ENCODE peak calls at places on chromosomes 13 and 19, in four cellular contexts. Z is GM20000, O is mammary epithelial cell, G is fibroblast of pulmonary artery. R is an unnamed sample.
A peak's percentile ranks its signal among the peaks of the same experiment; 100 is the strongest.

GRCh38 chr13:109369357-109370052 is 416.9 kb downstream of the IRS2 start:
- DNase-seq in Z (no peak), O (no peak), G (no peak), R (no peak)

GRCh38 chr13:112605531-112605990 is 17.6 kb upstream of the TUBGCP3 start:
- DNase-seq in Z (no peak), O (no peak), G (no peak), R (no peak)

GRCh38 chr13:44930280-44930679 is 59.0 kb downstream of the NUFIP1 start:
- DNase-seq in Z (no peak), O (no peak), G (no peak), R (no peak)

GRCh38 chr13:106496072-106496997 is 39.1 kb downstream of the EFNB2 start:
- DNase-seq in Z (no peak), O (no peak), G (peak; percentile 47), R (no peak)

GRCh38 chr13:76250211-76250610 is 614.1 kb downstream of the LMO7 start:
- DNase-seq in Z (no peak), O (no peak), G (no peak), R (no peak)

GRCh38 chr19:45218887-45219780 is 26.1 kb downstream of the EXOC3L2 start:
- DNase-seq in Z (peak; percentile 39), O (no peak), G (no peak), R (no peak)

GRCh38 chr13:51576754-51577153 is 7.5 kb upstream of the WDFY2 start:
- DNase-seq in Z (no peak), O (peak; percentile 57), G (no peak), R (no peak)

GRCh38 chr19:38277969-38278680 is 13.8 kb downstream of the SPINT2 start:
- DNase-seq in Z (no peak), O (no peak), G (peak; percentile 87), R (no peak)

GRCh38 chr19:383040-383439 is 25.9 kb downstream of the C2CD4C start:
- DNase-seq in Z (no peak), O (no peak), G (no peak), R (no peak)

GRCh38 chr19:52889931-52890330 is 7.5 kb downstream of the ZNF320 start:
- DNase-seq in Z (no peak), O (no peak), G (no peak), R (no peak)

GRCh38 chr13:32234914-32235313 is 80.2 kb downstream of the ZAR1L start:
- DNase-seq in Z (no peak), O (no peak), G (peak; percentile 1), R (no peak)

GRCh38 chr19:4622695-4623421 is 16.5 kb upstream of the TNFAIP8L1 start:
- DNase-seq in Z (no peak), O (no peak), G (no peak), R (no peak)

GRCh38 chr19:4619668-4620294 is 19.5 kb upstream of the TNFAIP8L1 start:
- DNase-seq in Z (no peak), O (no peak), G (no peak), R (no peak)

GRCh38 chr19:4624301-4624700 is 15.0 kb upstream of the TNFAIP8L1 start:
- DNase-seq in Z (no peak), O (no peak), G (no peak), R (no peak)

GRCh38 chr19:4620675-4621074 is 18.6 kb upstream of the TNFAIP8L1 start:
- DNase-seq in Z (no peak), O (no peak), G (no peak), R (no peak)

GRCh38 chr19:4624733-4625362 is 14.5 kb upstream of the TNFAIP8L1 start:
- DNase-seq in Z (no peak), O (peak; percentile 37), G (peak; percentile 39), R (no peak)
- TF ChIP-seq CTCF in Z (peak; percentile 33), O (peak; percentile 42), G (peak; percentile 42), R (peak; percentile 21)

GRCh38 chr13:93418398-93418797 is 191.8 kb downstream of the GPC6 start:
- DNase-seq in Z (no peak), O (no peak), G (no peak), R (no peak)
- TF ChIP-seq CTCF in Z (no peak), O (no peak), G (no peak), R (no peak)

GRCh38 chr19:49339364-49340068 is 4.3 kb downstream of the CD37 start:
- DNase-seq in Z (peak; percentile 13), O (peak; percentile 66), G (peak; percentile 85), R (peak; percentile 10)
- TF ChIP-seq CTCF in Z (no peak), O (no peak), G (no peak), R (no peak)

GRCh38 chr19:23957660-23958281 is 43.1 kb downstream of the ZNF726 start:
- DNase-seq in Z (no peak), O (peak; percentile 88), G (peak; percentile 7), R (no peak)
- TF ChIP-seq CTCF in Z (no peak), O (no peak), G (no peak), R (no peak)

DNA sequence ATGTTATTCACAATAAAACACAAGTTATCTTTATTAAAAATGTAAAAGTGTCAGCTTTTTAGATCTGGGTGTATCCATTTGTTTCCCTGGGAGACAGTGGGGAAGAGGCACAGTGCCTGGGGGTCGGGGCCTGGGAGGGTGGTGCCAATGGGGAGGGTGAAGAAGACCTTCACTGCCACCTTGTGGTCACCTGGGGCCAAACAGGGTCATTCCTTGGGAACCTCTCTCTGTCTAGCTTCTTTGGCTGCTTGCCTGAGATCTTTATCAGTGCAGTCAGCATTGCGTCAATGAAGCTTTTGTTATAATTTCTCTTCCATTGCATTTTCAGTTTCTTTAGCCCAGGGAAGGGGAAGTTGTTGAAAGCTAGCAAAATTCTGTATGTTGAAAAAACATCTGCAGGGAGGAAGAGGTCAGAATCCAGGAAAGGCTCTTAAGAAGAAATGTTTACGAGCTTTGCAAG is 39.1 kb downstream of the PCDH8 start:
- DNase-seq in Z (peak; percentile 85), O (peak; percentile 84), G (peak; percentile 54), R (peak; percentile 79)
- TF ChIP-seq CTCF in Z (peak; percentile 57), O (peak; percentile 86), G (peak; percentile 22), R (peak; percentile 62)

DNA sequence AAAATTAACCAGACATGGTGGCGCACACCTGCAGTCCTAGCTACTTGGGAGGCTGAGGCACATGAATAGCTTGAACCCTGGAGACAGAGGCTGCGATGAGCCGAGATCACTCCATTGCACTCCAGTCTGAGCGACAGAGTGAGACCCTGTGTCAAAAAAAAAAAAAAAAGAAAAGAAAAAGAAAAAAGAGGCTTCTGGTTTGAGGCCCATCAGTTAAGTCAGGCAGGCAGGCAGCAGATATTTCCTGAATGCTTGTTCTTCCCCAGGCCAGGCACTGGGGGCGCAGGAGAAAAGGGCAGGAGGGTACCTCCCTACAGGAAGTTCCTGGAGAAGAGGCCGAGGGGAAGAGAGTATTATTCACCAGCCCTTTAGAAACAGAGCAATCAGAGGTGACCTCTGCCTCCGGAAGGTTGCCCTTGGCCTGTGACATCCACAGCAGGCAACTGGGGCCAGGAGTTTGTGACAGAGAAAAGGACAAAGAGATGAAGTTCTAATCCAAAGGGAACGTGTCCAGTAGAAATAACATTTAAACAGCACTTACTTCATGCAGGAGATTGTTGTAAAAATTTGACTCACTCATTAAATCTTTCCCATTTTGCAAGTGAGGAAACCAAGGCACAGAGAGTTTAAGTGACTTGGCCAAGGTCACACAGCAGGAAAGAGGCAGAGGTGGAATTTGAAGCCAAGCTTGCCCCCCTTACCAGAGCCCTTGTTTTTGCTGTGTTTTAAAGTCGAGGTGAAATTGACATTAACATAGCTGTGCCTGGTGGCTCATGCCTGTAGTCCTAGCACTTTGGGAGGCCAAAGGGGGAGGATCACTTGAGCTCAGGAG is 4.3 kb upstream of the RLN3 start:
- DNase-seq in Z (peak; percentile 37), O (peak; percentile 34), G (peak; percentile 69), R (no peak)
- TF ChIP-seq CTCF in Z (no peak), O (peak; percentile 51), G (peak; percentile 68), R (peak; percentile 32)

GRCh38 chr19:56258272-56258671 is 14.3 kb upstream of the EDDM13 start:
- DNase-seq in Z (no peak), O (no peak), G (no peak), R (no peak)

GRCh38 chr19:56252699-56253422 is 19.7 kb upstream of the EDDM13 start:
- DNase-seq in Z (peak; percentile 66), O (peak; percentile 65), G (peak; percentile 86), R (peak; percentile 66)

DNA sequence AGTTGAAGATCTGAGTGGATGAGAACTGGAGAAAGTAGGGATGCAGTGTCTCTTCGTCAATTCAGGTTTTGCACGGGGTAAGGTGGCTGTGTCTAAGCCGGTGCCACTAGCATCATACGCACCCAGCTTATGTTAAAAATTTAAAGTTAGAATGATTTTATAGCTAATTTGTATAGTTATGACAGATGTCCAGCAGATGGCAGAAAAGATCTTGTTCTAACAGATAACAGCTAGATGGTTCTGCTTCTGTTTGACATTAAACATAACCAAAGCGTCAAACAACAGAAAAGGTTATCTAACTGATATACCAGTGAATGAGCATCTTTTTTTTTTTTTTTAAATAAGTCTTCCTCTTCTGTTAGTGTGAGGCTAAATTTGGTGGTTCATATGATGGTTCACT is 18.8 kb upstream of the EDDM13 start:
- DNase-seq in Z (peak; percentile 48), O (peak; percentile 42), G (peak; percentile 82), R (peak; percentile 45)
- TF ChIP-seq CTCF in Z (no peak), O (peak; percentile 50), G (peak; percentile 49), R (peak; percentile 48)

DNA sequence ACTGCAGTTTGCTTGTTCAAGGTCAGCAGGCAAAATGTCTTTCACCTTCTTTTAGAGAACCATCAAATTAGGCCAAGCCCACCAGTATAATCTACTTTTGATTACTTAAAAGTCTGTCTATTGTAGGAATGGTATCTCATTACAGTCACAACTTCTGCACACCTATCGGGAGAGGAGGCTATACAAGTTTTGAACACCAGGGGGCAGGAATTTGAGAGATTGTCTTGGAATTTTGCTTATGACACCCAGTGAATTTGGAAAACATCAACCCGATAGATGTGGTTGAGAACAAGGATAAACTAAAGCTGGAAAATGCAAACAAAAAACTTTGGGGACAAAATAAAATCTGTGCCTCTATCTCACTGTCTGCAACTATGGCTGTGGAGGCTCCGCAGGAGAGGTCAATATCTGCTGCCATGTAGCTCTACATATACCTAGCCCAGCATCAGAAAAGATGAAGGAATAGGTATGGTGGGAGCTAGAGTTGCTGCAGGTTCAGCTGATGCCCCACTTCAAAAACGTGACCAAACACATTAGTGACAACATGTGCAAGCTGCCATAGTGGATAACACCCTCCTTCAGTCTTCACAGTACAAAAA is 1299.2 kb upstream of the SPRY2 start:
- DNase-seq in Z (no peak), O (peak; percentile 14), G (no peak), R (no peak)
- TF ChIP-seq CTCF in Z (peak; percentile 36), O (peak; percentile 66), G (no peak), R (peak; percentile 33)